ENCODE peak calls at places on chromosome 4, in eight cellular contexts. R is GM12878; Y is cardiac muscle cell; Q is small intestine; A is transverse colon; J is right lobe of liver; Z is PC-3; G is CD8-positive, alpha-beta memory T cell. B is an unnamed sample. For H3K36me3, the result is how much of the 10 kb centered on the place peaks cover.

GRCh38 chr4:82247171-82247570 is 126.6 kb downstream of the HNRNPD start:
- DNase-seq in R (no peak), Y (no peak), Q (no peak), A (no peak), J (no peak), Z (peak), G (no peak), B (no peak)

GRCh38 chr4:109921384-109921808 is 8.7 kb downstream of the EGF start:
- DNase-seq in R (no peak), Y (no peak), Q (no peak), A (no peak), J (no peak), Z (peak), G (no peak), B (no peak)

GRCh38 chr4:75254745-75255144 is 259.5 kb downstream of the RCHY1 start:
- DNase-seq in R (no peak), Y (no peak), Q (no peak), A (no peak), J (no peak), Z (no peak), G (no peak), B (no peak)

GRCh38 chr4:104728380-104729122 is 233.9 kb upstream of the CXXC4 start:
- DNase-seq in R (no peak), Y (no peak), Q (peak), A (no peak), J (no peak), Z (peak), G (no peak), B (no peak)

GRCh38 chr4:38192516-38192915 is 232.3 kb downstream of the PTTG2 start:
- DNase-seq in R (no peak), Y (no peak), Q (no peak), A (no peak), J (no peak), Z (no peak), G (no peak), B (no peak)

GRCh38 chr4:6709230-6710114 is at the start of gene MRFAP1L1:
- DNase-seq in R (peak), Y (peak), Q (peak), A (peak), J (peak), Z (peak), G (peak), B (peak)

GRCh38 chr4:101158136-101158485 is 189.2 kb downstream of the PPP3CA start:
- DNase-seq in R (no peak), Y (no peak), Q (no peak), A (no peak), J (no peak), Z (no peak), G (no peak), B (no peak)

GRCh38 chr4:89142691-89143669 is 31.6 kb downstream of the TIGD2 start:
- DNase-seq in R (no peak), Y (no peak), Q (peak), A (no peak), J (no peak), Z (no peak), G (no peak), B (no peak)

GRCh38 chr4:147409350-147409749 is 71.5 kb upstream of the EDNRA start:
- DNase-seq in R (no peak), Y (no peak), Q (no peak), A (no peak), J (no peak), Z (no peak), G (no peak), B (no peak)

GRCh38 chr4:76658231-76659102 is 223.4 kb downstream of the SHROOM3 start:
- DNase-seq in R (no peak), Y (no peak), Q (no peak), A (no peak), J (no peak), Z (peak), G (no peak), B (no peak)

GRCh38 chr4:77619408-77619807 is 13.8 kb downstream of the CXCL13 start:
- DNase-seq in R (no peak), Y (no peak), Q (no peak), A (no peak), J (peak), Z (no peak), G (no peak), B (no peak)

GRCh38 chr4:147425019-147425418 is 55.9 kb upstream of the EDNRA start:
- DNase-seq in R (no peak), Y (no peak), Q (no peak), A (no peak), J (no peak), Z (peak), G (no peak), B (no peak)

GRCh38 chr4:8688041-8688907 is 95.7 kb downstream of the CPZ start:
- DNase-seq in R (no peak), Y (peak), Q (peak), A (peak), J (no peak), Z (peak), G (no peak), B (no peak)

GRCh38 chr4:153602758-153603157 is 81.3 kb upstream of the TLR2 start:
- DNase-seq in R (no peak), Y (no peak), Q (no peak), A (no peak), J (no peak), Z (no peak), G (no peak), B (no peak)
- H3K36me3 ChIP-seq in R (under half), Y (under half), Q (under half), A (under half), J (half or more), Z (under half), G (half or more), B (half or more)

GRCh38 chr4:3178351-3178750 is 70.6 kb upstream of the MSANTD1 start:
- DNase-seq in R (no peak), Y (no peak), Q (no peak), A (no peak), J (no peak), Z (no peak), G (no peak), B (no peak)

GRCh38 chr4:3176625-3177229 is 72.2 kb upstream of the MSANTD1 start:
- DNase-seq in R (no peak), Y (no peak), Q (peak), A (no peak), J (no peak), Z (no peak), G (no peak), B (no peak)

GRCh38 chr4:3179126-3179706 is 69.7 kb upstream of the MSANTD1 start:
- DNase-seq in R (no peak), Y (no peak), Q (no peak), A (no peak), J (peak), Z (no peak), G (no peak), B (no peak)

GRCh38 chr4:3174371-3175338 is 74.3 kb upstream of the MSANTD1 start:
- DNase-seq in R (no peak), Y (peak), Q (no peak), A (no peak), J (no peak), Z (no peak), G (no peak), B (no peak)

DNA sequence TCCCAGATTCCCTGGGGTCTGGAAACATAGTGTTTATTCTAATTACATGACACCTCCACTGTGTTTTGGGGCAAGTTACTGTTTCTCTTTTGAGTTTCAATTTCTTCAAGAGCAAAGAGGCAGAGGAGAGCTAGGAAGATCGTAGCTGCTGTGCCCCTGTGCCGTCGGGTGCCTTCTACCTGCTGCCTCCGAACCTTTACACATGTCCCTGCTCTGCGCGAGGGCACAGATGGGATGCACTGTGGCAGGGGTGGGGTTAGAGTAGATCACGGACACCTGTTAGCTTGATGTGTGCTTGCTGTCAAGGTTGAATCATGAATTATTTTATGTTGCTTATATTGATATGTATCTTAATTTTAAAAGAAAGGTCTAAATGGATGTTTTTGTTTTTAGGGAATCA is 71.1 kb upstream of the MSANTD1 start:
- DNase-seq in R (no peak), Y (no peak), Q (no peak), A (no peak), J (no peak), Z (no peak), G (no peak), B (no peak)
- H3K36me3 ChIP-seq in R (half or more), Y (under half), Q (under half), A (half or more), J (under half), Z (under half), G (under half), B (half or more)

DNA sequence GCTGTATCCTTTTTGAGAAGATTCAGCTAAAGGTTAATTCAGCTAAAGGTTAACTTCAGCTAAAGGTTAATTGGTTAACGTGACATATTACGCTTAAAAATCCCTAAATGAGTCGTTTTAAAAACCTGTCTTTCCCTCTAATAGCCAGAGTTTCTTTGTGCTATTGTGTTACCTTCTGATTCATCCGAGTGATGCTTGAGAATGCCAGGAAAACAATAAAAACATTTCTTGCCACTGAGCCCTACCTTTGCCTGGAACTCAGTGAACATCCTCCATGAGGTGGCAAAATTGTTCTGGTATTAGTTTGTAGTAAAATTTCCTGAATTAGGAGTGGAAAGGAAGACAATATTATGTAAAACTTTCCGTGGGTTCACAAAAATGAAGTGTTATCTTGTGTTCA is 13.7 kb upstream of the TMPRSS11E start:
- DNase-seq in R (no peak), Y (no peak), Q (no peak), A (no peak), J (no peak), Z (peak), G (no peak), B (no peak)
- H3K36me3 ChIP-seq in R (under half), Y (under half), Q (under half), A (under half), J (under half), Z (under half), G (under half), B (under half)

GRCh38 chr4:36026348-36026747 is 218.0 kb downstream of the ARAP2 start:
- DNase-seq in R (no peak), Y (no peak), Q (no peak), A (no peak), J (no peak), Z (no peak), G (no peak), B (no peak)
- H3K36me3 ChIP-seq in R (under half), Y (under half), Q (under half), A (under half), J (under half), Z (under half), G (under half), B (under half)

DNA sequence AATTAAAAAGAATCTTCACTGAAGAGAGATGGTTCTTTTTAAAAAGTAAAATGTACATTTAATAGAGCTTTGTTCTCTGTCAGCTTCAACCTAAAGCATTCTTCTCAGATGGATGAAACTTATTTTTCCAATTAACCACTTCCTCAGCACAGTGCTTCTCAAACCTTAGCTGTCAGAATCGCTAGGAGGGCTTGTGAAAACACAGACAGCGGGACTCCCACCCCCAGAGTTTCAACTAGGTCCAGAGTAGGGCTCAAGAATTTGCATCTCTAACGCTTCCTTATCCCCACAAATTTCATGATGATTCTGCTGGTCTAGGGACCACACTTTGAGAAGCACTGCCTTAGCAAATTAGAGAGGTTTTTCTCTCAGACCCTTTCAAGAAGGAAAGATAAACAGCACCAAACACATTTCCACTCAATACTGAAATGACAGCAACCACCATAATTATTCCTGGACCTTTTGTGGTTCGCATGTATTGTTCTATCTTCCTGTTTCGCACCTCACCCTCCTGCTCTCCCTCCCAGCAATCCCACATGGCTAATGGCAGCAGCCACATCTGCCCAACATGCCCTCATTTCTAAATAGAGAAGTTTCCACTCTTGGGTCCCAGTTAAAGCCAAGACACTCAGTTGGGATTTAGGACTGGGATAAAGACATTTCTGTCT is 73.2 kb downstream of the ZNF827 start:
- DNase-seq in R (no peak), Y (no peak), Q (no peak), A (no peak), J (no peak), Z (no peak), G (no peak), B (no peak)
- H3K36me3 ChIP-seq in R (under half), Y (under half), Q (under half), A (under half), J (under half), Z (under half), G (under half), B (under half)

B was measured in CD4-positive, CD25-positive, alpha-beta regulatory T cell.